ENCODE peak calls at places on chromosomes 5 and 9, in five cellular contexts. N is IMR-90, O is MCF 10A, B is stomach, L is heart left ventricle. P is an unnamed sample.
A peak's percentile ranks its signal among the peaks of the same experiment; 100 is the strongest.

GRCh38 chr5:112635276-112635675 is 102.4 kb upstream of the APC start:
- DNase-seq in N (no peak), O (no peak), B (no peak), L (no peak), P (no peak)

GRCh38 chr9:19992556-19992955 is 203.7 kb upstream of the SLC24A2 start:
- DNase-seq in N (peak; percentile 75), O (no peak), B (no peak), L (no peak), P (no peak)

GRCh38 chr9:91334053-91334452 is 27.7 kb downstream of the AUH start:
- DNase-seq in N (peak; percentile 29), O (peak; percentile 25), B (no peak), L (no peak), P (no peak)

GRCh38 chr9:105901514-105902109 is 207.3 kb downstream of the TMEM38B start:
- DNase-seq in N (peak; percentile 3), O (peak; percentile 68), B (no peak), L (peak; percentile 46), P (peak; percentile 65)

GRCh38 chr9:79962836-79963235 is 391.1 kb downstream of the TLE4 start:
- DNase-seq in N (no peak), O (no peak), B (no peak), L (no peak), P (no peak)

GRCh38 chr5:172896465-172896864 is 62.4 kb downstream of the ERGIC1 start:
- DNase-seq in N (no peak), O (peak; percentile 62), B (no peak), L (no peak), P (no peak)

GRCh38 chr9:109182940-109183798 is 16.1 kb upstream of the FRRS1L start:
- DNase-seq in N (peak; percentile 15), O (peak; percentile 65), B (peak; percentile 57), L (no peak), P (no peak)

GRCh38 chr5:179550511-179551342 is at the start of gene RUFY1:
- DNase-seq in N (peak; percentile 74), O (peak; percentile 79), B (peak; percentile 88), L (peak; percentile 84), P (peak; percentile 45)

GRCh38 chr9:134243778-134244467 is 79.6 kb upstream of the RNU6ATAC start:
- DNase-seq in N (peak; percentile 59), O (no peak), B (peak; percentile 47), L (no peak), P (no peak)

GRCh38 chr5:112848116-112848811 is 12.8 kb upstream of the SRP19 start:
- DNase-seq in N (peak; percentile 78), O (peak; percentile 80), B (no peak), L (no peak), P (no peak)

GRCh38 chr5:157506981-157507780 is 47.2 kb downstream of the NIPAL4 start:
- DNase-seq in N (peak; percentile 68), O (peak; percentile 65), B (peak; percentile 54), L (no peak), P (no peak)

GRCh38 chr5:149404746-149405549 is 25.9 kb upstream of the IL17B start:
- DNase-seq in N (peak; percentile 95), O (no peak), B (no peak), L (no peak), P (no peak)

GRCh38 chr9:134628354-134628736 is 13.3 kb upstream of the COL5A1 start:
- DNase-seq in N (no peak), O (no peak), B (no peak), L (no peak), P (no peak)

GRCh38 chr5:10133830-10134229 is 115.9 kb downstream of the ATPSCKMT start:
- DNase-seq in N (peak; percentile 16), O (peak; percentile 14), B (no peak), L (no peak), P (no peak)

GRCh38 chr5:166356096-166356495 is 1935.3 kb upstream of the WWC1 start:
- DNase-seq in N (no peak), O (no peak), B (no peak), L (no peak), P (no peak)

DNA sequence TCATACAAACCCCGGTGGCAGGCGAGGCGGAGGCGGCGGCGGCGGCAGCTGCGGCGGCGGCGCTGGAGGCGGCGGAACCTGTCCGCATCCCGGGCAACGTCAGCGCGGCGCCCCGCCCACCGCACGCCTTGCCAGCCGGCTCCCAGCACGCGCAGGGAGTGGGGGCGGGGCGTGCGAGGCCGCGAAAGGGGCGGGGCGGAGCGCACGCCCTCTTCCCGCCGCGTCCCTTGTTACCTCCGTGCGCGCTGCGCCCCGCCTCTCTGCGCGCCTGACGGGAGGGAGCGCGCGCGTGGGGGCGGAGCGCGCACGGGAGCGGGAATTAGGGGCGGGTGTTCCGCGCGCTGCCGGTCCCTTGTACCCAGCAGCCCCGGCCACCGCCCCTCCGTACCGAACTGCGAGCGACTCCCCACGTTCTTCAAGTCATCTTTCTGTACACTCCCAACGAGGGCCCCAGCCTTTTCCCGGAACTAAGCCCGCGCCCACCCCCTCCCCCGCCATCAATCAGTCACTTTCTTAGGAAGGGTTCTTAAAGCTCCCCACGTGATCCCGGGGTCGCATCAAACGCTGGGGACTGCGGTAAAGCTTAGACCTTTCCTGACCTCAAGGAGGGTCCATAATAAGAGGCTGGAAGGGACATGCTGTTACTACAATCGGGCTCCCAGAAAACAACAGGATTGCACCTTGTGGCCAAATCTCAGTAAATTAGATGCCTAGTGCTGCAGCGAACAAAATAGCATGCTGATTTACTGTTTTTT is at the start of gene AGTPBP1:
- DNase-seq in N (peak; percentile 87), O (peak; percentile 94), B (peak; percentile 98), L (peak; percentile 96), P (peak; percentile 55)
- TF ChIP-seq CTCF in N (no peak), O (no peak), B (no peak), L (no peak), P (no peak)

GRCh38 chr9:84207443-84208032 is 133.0 kb downstream of the SLC28A3 start:
- DNase-seq in N (no peak), O (no peak), B (no peak), L (no peak), P (no peak)
- TF ChIP-seq CTCF in N (no peak), O (no peak), B (no peak), L (no peak), P (no peak)

GRCh38 chr5:158943569-158943968 is 156.1 kb downstream of the EBF1 start:
- DNase-seq in N (no peak), O (no peak), B (no peak), L (no peak), P (no peak)
- TF ChIP-seq CTCF in N (no peak), O (no peak), B (no peak), L (no peak), P (peak; percentile 20)

DNA sequence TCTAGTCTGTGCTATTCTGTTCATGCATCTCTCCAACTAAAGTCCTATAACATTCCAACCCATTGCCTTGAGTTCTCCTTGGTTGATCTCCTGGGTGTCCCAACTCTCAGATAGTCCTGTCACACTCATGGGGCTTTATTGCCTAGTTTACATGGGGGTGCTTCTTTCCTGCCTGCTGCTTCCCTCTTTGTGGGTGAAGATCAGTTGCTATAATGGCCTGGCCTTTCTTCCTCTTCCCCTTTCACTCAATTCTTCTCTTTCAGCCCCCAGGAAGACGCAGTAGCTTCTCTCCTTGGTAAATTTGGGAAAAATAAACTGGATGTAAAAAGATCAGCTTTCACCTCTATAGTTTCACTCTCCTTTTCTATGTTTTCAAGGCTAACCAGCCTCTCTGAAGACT is 66.5 kb downstream of the PTCD2 start:
- DNase-seq in N (no peak), O (no peak), B (no peak), L (no peak), P (no peak)
- TF ChIP-seq CTCF in N (no peak), O (no peak), B (no peak), L (no peak), P (no peak)

P was measured in D721Med.